ENCODE peak calls at places on chromosomes 6 and 20, in five cellular contexts. K is CD8-positive, alpha-beta memory T cell; J is neural progenitor cell; Q is BJ; C is MM.1S. N is an unnamed sample.

GRCh38 chr20:33673411-33674293 is 576 bp downstream of the NECAB3 start:
- DNase-seq in K (no peak), J (no peak), Q (no peak), C (peak; percentile 6), N (no peak)

GRCh38 chr20:46712056-46712636 is 2.7 kb downstream of the SLC2A10 start:
- DNase-seq in K (no peak), J (peak; percentile 52), Q (no peak), C (no peak), N (no peak)

GRCh38 chr6:44126320-44127149 is 717 bp downstream of the MRPL14 start:
- DNase-seq in K (peak; percentile 78), J (peak; percentile 85), Q (no peak), C (peak; percentile 63), N (peak; percentile 75)

GRCh38 chr20:57408131-57408530 is 16.9 kb downstream of the RBM38 start:
- DNase-seq in K (no peak), J (no peak), Q (no peak), C (no peak), N (no peak)

GRCh38 chr20:47319517-47320252 is 36.8 kb downstream of the ZMYND8 start:
- DNase-seq in K (no peak), J (peak; percentile 61), Q (no peak), C (no peak), N (peak; percentile 85)

GRCh38 chr6:137660296-137660731 is 166.1 kb upstream of the OLIG3 start:
- DNase-seq in K (no peak), J (no peak), Q (no peak), C (peak; percentile 29), N (no peak)

GRCh38 chr20:24675651-24676352 is 206.4 kb downstream of the SYNDIG1 start:
- DNase-seq in K (peak; percentile 36), J (no peak), Q (no peak), C (no peak), N (no peak)

GRCh38 chr20:56032251-56032650 is 26.9 kb upstream of the CBLN4 start:
- DNase-seq in K (no peak), J (no peak), Q (no peak), C (no peak), N (no peak)

GRCh38 chr6:144536079-144536478 is 250.9 kb downstream of the UTRN start:
- DNase-seq in K (no peak), J (no peak), Q (no peak), C (no peak), N (no peak)

GRCh38 chr6:6752129-6752528 is 163.6 kb downstream of the LY86 start:
- DNase-seq in K (no peak), J (peak; percentile 63), Q (no peak), C (no peak), N (no peak)

GRCh38 chr20:63163596-63164560 is 52.1 kb downstream of the YTHDF1 start:
- DNase-seq in K (peak; percentile 37), J (peak; percentile 74), Q (no peak), C (no peak), N (no peak)

GRCh38 chr6:136920858-136921520 is 1.1 kb upstream of the SLC35D3 start:
- DNase-seq in K (no peak), J (peak; percentile 42), Q (no peak), C (no peak), N (peak; percentile 5)

GRCh38 chr6:11309947-11310665 is 77.6 kb upstream of the NEDD9 start:
- DNase-seq in K (no peak), J (peak; percentile 25), Q (no peak), C (no peak), N (no peak)

GRCh38 chr20:38873050-38873581 is 53.1 kb upstream of the FAM83D start:
- DNase-seq in K (peak; percentile 92), J (no peak), Q (no peak), C (peak; percentile 91), N (no peak)

GRCh38 chr20:37517371-37517748 is 3.7 kb upstream of the NNAT start:
- DNase-seq in K (no peak), J (no peak), Q (no peak), C (no peak), N (no peak)

GRCh38 chr20:37519508-37520416 is 1.3 kb upstream of the NNAT start:
- DNase-seq in K (no peak), J (peak; percentile 46), Q (no peak), C (no peak), N (no peak)

GRCh38 chr20:37516697-37517370 is 4.2 kb upstream of the NNAT start:
- DNase-seq in K (no peak), J (no peak), Q (no peak), C (no peak), N (no peak)

GRCh38 chr20:37518606-37519507 is 2.2 kb upstream of the NNAT start:
- DNase-seq in K (no peak), J (peak; percentile 46), Q (no peak), C (no peak), N (no peak)

GRCh38 chr20:37518059-37518458 is 3.0 kb upstream of the NNAT start:
- DNase-seq in K (no peak), J (no peak), Q (no peak), C (no peak), N (no peak)
- H3K36me3 ChIP-seq in K (peaks cover 7% of the 10 kb centered on the region), J (no peaks in the 10 kb centered on the region), Q (peaks cover 10% of the 10 kb centered on the region), C (no peaks in the 10 kb centered on the region), N (peaks cover 36% of the 10 kb centered on the region)

GRCh38 chr6:149457316-149457884 is 27.4 kb downstream of the ZC3H12D start:
- DNase-seq in K (no peak), J (no peak), Q (no peak), C (no peak), N (no peak)
- H3K36me3 ChIP-seq in K (peaks cover 25% of the 10 kb centered on the region), J (no peaks in the 10 kb centered on the region), Q (no peaks in the 10 kb centered on the region), C (no peaks in the 10 kb centered on the region), N (no peaks in the 10 kb centered on the region)

GRCh38 chr6:35072051-35072697 is 69.0 kb downstream of the TCP11 start:
- DNase-seq in K (no peak), J (no peak), Q (no peak), C (no peak), N (no peak)

GRCh38 chr6:35072698-35073055 is 68.5 kb downstream of the TCP11 start:
- DNase-seq in K (no peak), J (no peak), Q (no peak), C (no peak), N (no peak)

GRCh38 chr6:35071347-35071994 is 69.7 kb downstream of the TCP11 start:
- DNase-seq in K (no peak), J (no peak), Q (no peak), C (no peak), N (peak; percentile 20)

GRCh38 chr6:35073211-35073610 is 67.9 kb downstream of the TCP11 start:
- DNase-seq in K (peak; percentile 42), J (no peak), Q (no peak), C (no peak), N (no peak)

GRCh38 chr6:35073766-35074471 is 67.2 kb downstream of the TCP11 start:
- DNase-seq in K (no peak), J (no peak), Q (no peak), C (no peak), N (no peak)
- H3K36me3 ChIP-seq in K (no peaks in the 10 kb centered on the region), J (no peaks in the 10 kb centered on the region), Q (peaks cover 3% of the 10 kb centered on the region), C (no peaks in the 10 kb centered on the region), N (peaks cover 10% of the 10 kb centered on the region)

GRCh38 chr6:93352604-93353003 is 66.8 kb downstream of the EPHA7 start:
- DNase-seq in K (no peak), J (no peak), Q (no peak), C (no peak), N (no peak)

DNA sequence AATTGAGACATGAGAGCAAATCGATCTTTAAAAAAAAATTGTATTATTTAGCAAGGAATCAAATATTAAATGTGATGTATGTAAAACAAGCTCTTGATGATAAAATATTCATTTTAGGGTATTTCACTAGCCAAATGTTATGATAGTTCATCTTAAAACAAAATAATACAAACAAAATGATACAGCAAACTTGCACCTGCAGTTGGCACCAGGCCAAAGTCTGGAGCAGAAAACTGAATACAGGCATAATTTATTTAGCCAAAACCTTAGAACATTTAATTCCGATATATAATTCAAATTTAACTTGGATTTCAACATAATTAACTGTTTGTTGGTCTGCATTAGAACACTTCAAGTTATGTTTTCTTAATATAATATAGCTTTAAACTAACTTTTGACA is 60.9 kb downstream of the EPHA7 start:
- DNase-seq in K (no peak), J (no peak), Q (no peak), C (no peak), N (no peak)
- H3K36me3 ChIP-seq in K (no peaks in the 10 kb centered on the region), J (peaks cover 22% of the 10 kb centered on the region), Q (no peaks in the 10 kb centered on the region), C (no peaks in the 10 kb centered on the region), N (no peaks in the 10 kb centered on the region)

GRCh38 chr6:82268301-82268846 is 20.8 kb upstream of the IBTK start:
- DNase-seq in K (no peak), J (no peak), Q (no peak), C (no peak), N (no peak)

GRCh38 chr6:82263916-82264315 is 16.4 kb upstream of the IBTK start:
- DNase-seq in K (no peak), J (no peak), Q (no peak), C (no peak), N (no peak)

GRCh38 chr6:82260890-82261732 is 13.6 kb upstream of the IBTK start:
- DNase-seq in K (no peak), J (no peak), Q (no peak), C (no peak), N (no peak)

GRCh38 chr6:82264321-82264720 is 16.8 kb upstream of the IBTK start:
- DNase-seq in K (no peak), J (no peak), Q (no peak), C (no peak), N (no peak)

GRCh38 chr6:82264824-82265223 is 17.3 kb upstream of the IBTK start:
- DNase-seq in K (no peak), J (no peak), Q (no peak), C (no peak), N (no peak)
- H3K36me3 ChIP-seq in K (no peaks in the 10 kb centered on the region), J (no peaks in the 10 kb centered on the region), Q (no peaks in the 10 kb centered on the region), C (no peaks in the 10 kb centered on the region), N (no peaks in the 10 kb centered on the region)

GRCh38 chr6:77762386-77762785 is 109.5 kb downstream of the MEI4 start:
- DNase-seq in K (no peak), J (no peak), Q (no peak), C (no peak), N (no peak)
- H3K36me3 ChIP-seq in K (no peaks in the 10 kb centered on the region), J (no peaks in the 10 kb centered on the region), Q (no peaks in the 10 kb centered on the region), C (no peaks in the 10 kb centered on the region), N (no peaks in the 10 kb centered on the region)